ENCODE peak calls at places on chromosomes 5 and 9, in five cellular contexts. Y is substantia nigra; Z is stomach; D is AG04450; P is CD4-positive, alpha-beta T cell. A is an unnamed sample.
A peak's percentile ranks its signal among the peaks of the same experiment; 100 is the strongest.

GRCh38 chr5:142293486-142293885 is 31.3 kb downstream of the SPRY4 start:
- DNase-seq in P (no peak), Z (no peak), D (no peak), Y (no peak), A (no peak)

GRCh38 chr5:132264546-132265335 is 7.2 kb downstream of the PDLIM4 start:
- DNase-seq in Y (no peak), Z (no peak), D (no peak), P (no peak), A (no peak)

GRCh38 chr5:84383816-84384603 is 670 bp downstream of the EDIL3 start:
- DNase-seq in D (no peak), Y (peak; percentile 65), P (no peak), Z (no peak), A (peak; percentile 19)

GRCh38 chr5:10145922-10146321 is 103.8 kb downstream of the ATPSCKMT start:
- DNase-seq in Y (no peak), D (peak; percentile 10), P (no peak), Z (no peak), A (no peak)

GRCh38 chr5:19352120-19352519 is 635.9 kb downstream of the CDH18 start:
- DNase-seq in Z (no peak), D (no peak), Y (no peak), P (no peak), A (no peak)

GRCh38 chr5:172420215-172420934 is 34.0 kb downstream of the SH3PXD2B start:
- DNase-seq in D (peak; percentile 61), Z (peak; percentile 64), P (no peak), Y (peak; percentile 50), A (peak; percentile 85)

GRCh38 chr5:170357853-170358497 is 31.2 kb downstream of the KCNMB1 start:
- DNase-seq in P (no peak), D (no peak), Z (peak; percentile 38), Y (no peak), A (peak; percentile 78)

GRCh38 chr9:137030528-137030927 is 1.4 kb downstream of the FUT7 start:
- DNase-seq in Y (no peak), P (no peak), Z (peak; percentile 39), D (no peak), A (no peak)

GRCh38 chr5:154756203-154756870 is 1.2 kb downstream of the LARP1 start:
- DNase-seq in D (no peak), Z (peak; percentile 50), Y (peak; percentile 41), P (peak; percentile 21), A (peak; percentile 51)

GRCh38 chr5:133114166-133114932 is 62.5 kb downstream of the HSPA4 start:
- DNase-seq in P (no peak), Z (no peak), D (no peak), Y (no peak), A (no peak)

GRCh38 chr5:94983861-94984535 is 300.9 kb downstream of the MCTP1 start:
- DNase-seq in P (no peak), Z (no peak), Y (no peak), D (no peak), A (no peak)

GRCh38 chr9:137273616-137274320 is 3.8 kb upstream of the TOR4A start:
- DNase-seq in P (no peak), Y (no peak), D (no peak), Z (peak; percentile 60), A (peak; percentile 57)

GRCh38 chr9:266228-266627 is 51.6 kb downstream of the DOCK8 start:
- DNase-seq in P (no peak), Y (no peak), Z (no peak), D (no peak), A (no peak)

GRCh38 chr9:114371986-114372917 is 15.5 kb downstream of the AKNA start:
- DNase-seq in Y (no peak), Z (no peak), P (peak; percentile 43), D (no peak), A (peak; percentile 59)

GRCh38 chr5:158198636-158199035 is 339.7 kb upstream of the CLINT1 start:
- DNase-seq in P (no peak), Z (no peak), Y (no peak), D (no peak), A (no peak)

GRCh38 chr5:116557669-116558271 is 16.9 kb downstream of the SEMA6A start:
- DNase-seq in D (no peak), P (no peak), Y (no peak), Z (no peak), A (no peak)

GRCh38 chr5:78515665-78516064 is 132.9 kb downstream of the LHFPL2 start:
- DNase-seq in P (no peak), D (no peak), Y (no peak), Z (no peak), A (no peak)

GRCh38 chr5:112584781-112585180 is 152.9 kb upstream of the APC start:
- DNase-seq in Z (no peak), P (no peak), Y (no peak), D (no peak), A (no peak)

GRCh38 chr5:112583166-112583565 is 154.5 kb upstream of the APC start:
- DNase-seq in D (no peak), Z (no peak), Y (no peak), P (no peak), A (no peak)

GRCh38 chr5:112586596-112587062 is 151.1 kb upstream of the APC start:
- DNase-seq in Z (no peak), D (no peak), P (no peak), Y (no peak), A (no peak)

GRCh38 chr5:112579771-112580170 is 157.9 kb upstream of the APC start:
- DNase-seq in D (no peak), Y (no peak), Z (no peak), P (no peak), A (no peak)

DNA sequence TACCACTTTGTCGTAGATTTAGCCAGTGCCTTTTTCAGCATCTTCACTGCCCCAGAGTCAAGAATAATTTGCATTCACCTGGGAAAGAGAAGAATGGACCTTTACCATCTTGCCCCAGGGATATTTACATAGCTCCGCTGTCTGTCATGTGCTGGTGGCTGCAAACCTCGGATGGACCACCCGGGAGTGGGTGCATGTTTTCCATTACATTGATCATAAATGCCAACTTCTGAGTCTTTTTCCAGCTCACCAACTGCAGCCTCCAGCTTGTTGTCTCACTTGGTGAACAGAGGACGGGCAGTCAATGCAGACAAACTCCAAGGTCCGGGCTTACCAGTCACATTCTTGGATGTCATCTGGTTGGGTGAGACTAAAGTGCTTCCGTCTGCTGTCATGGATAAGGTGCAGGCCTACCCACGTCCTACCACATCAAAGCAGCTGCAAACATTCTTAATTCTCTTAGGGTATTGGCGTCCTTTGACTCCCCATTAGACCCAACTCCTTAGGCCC is 155.8 kb upstream of the APC start:
- DNase-seq in D (no peak), Y (no peak), P (no peak), Z (no peak), A (no peak)
- H3K27ac ChIP-seq in D (no peak overlapping the region), Y (no peak overlapping the region), P (no peak overlapping the region), Z (no peak overlapping the region), A (no peak overlapping the region)

DNA sequence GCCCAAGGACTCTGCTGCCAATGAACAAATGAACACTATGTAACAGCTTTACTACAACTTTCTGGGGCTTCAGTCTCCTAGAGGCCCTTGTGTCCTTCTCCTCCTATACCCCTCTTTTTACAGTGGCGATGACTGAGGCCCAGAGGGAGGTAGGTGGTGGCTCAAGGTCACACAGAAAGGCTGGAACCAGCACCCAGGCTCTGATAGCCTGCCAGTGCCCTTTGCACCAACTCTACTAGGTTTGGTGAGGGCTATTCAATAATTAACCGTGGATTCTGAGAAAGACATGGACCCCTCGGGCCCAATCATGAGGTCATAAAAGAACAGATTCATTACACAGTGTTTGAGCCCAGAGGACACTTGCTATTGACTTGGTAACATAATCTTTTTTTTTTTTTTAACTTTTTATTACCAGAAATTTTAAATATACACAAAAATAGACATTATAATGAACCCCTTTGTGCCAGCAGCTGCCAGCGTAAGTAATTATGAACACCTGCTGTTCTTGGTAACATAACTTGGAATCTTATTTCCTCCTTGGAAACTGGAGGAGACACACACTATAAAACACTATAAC is 6.1 kb upstream of the ALDH1B1 start:
- DNase-seq in Y (no peak), D (no peak), P (no peak), Z (no peak), A (no peak)
- H3K27ac ChIP-seq in Y (no peak overlapping the region), D (no peak overlapping the region), P (no peak overlapping the region), Z (no peak overlapping the region), A (no peak overlapping the region)

DNA sequence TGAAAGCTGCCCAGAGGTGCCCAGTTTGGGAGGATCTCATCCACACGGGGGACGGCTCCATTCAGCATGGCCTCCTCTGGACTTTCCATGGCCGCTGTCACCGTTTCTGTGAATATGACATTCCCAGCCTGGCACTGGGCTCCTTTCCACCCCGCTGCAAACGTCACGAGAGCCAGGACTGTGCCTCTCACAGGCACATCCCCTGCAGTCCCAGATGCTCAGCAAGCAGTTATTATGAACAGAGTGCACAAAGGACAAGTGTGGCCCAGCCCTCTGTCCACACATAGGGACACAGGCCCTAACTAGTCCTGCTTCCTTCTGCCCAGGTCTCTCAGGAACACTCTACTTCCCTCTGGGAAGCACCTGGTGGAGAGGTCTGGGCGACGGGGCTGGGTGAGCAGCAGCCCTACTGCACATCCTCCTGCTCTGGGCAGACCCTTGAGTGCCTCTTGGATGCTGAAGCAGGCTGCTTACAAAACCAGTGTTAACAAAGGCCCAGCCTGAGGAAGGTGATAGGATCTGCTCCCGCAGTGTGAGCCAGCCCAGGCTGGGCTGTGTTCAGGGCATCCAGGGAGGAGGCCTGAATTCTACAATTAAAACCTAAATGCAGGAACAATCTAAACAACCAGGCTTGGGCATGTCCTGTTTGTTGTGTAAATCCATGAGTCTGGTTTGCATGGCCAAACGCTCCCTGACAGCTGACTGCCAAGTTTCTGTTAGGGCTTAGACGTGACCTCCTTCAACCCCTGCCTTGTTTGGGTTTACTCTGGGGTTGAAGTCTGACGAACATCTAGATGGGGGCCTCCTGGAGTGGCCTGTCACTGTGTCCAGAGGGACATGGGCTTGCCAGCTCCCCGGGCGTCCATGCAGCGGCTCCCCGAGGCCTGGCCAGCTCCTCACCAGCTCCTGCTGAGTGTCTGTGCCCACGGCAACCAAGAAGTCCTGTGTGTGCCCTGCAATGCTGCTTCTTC is 269.8 kb downstream of the GADD45G start:
- DNase-seq in P (no peak), Y (no peak), Z (peak; percentile 26), D (no peak), A (peak; percentile 77)
- H3K27ac ChIP-seq in P (no peak overlapping the region), Y (no peak overlapping the region), Z (peak overlapping the region; percentile 19), D (no peak overlapping the region), A (peak overlapping the region; percentile 66)

DNA sequence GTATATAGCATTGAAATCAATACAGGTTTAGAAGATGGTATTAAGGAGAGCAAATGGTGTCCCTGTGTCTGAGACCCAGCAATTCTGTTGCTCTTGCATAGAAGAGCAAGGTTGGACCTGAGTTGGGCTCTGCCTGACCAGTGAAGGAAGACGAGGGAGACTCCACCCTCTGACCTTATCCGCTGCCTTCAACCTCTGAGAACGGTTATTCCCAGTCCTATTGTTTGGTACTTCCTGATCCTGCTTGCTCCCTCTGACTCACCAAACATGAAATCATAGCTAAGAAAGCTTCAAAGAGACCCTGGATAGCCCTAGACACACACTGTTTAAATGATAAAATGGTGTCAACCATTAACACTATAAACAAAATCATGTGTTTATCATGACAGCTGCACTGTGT is 218.5 kb downstream of the PLK2 start:
- DNase-seq in D (no peak), Y (no peak), P (no peak), Z (no peak), A (peak; percentile 44)
- H3K27ac ChIP-seq in D (no peak overlapping the region), Y (no peak overlapping the region), P (no peak overlapping the region), Z (no peak overlapping the region), A (peak overlapping the region; percentile 54)

GRCh38 chr5:34053571-34054271 is 10.7 kb upstream of the C1QTNF3 start:
- DNase-seq in D (no peak), P (no peak), Z (no peak), Y (no peak), A (no peak)

GRCh38 chr5:34051374-34051980 is 8.5 kb upstream of the C1QTNF3 start:
- DNase-seq in D (no peak), Z (no peak), P (no peak), Y (no peak), A (no peak)

GRCh38 chr5:34054330-34054729 is 11.3 kb upstream of the C1QTNF3 start:
- DNase-seq in Z (no peak), Y (no peak), P (no peak), D (no peak), A (no peak)

GRCh38 chr5:34055671-34056070 is 12.7 kb upstream of the C1QTNF3 start:
- DNase-seq in Z (no peak), D (no peak), P (no peak), Y (no peak), A (no peak)

GRCh38 chr5:34053133-34053532 is 10.1 kb upstream of the C1QTNF3 start:
- DNase-seq in Y (no peak), D (peak; percentile 21), P (no peak), Z (no peak), A (no peak)
- H3K27ac ChIP-seq in Y (no peak overlapping the region), D (no peak overlapping the region), P (no peak overlapping the region), Z (no peak overlapping the region), A (peak overlapping the region; percentile 18)